ENCODE peak calls at places on chromosomes 16 and 17, in five cellular contexts. One of them, this sample, is unnamed.

GRCh38 chr17:75697651-75698291 is 23.5 kb upstream of the ITGB4 start:
- DNase-seq in GM23248: no peak
- DNase-seq in A673: no peak
- DNase-seq in PC-9: no peak
- DNase-seq in neural progenitor cell: no peak
- DNase-seq in this sample: no peak

GRCh38 chr16:74107795-74108610 is 188.6 kb upstream of the PSMD7 start:
- DNase-seq in GM23248: peak
- DNase-seq in neural progenitor cell: peak
- DNase-seq in A673: peak
- DNase-seq in PC-9: peak
- DNase-seq in this sample: peak

GRCh38 chr16:2233872-2234812 is 2.1 kb upstream of the DNASE1L2 start:
- DNase-seq in neural progenitor cell: no peak
- DNase-seq in PC-9: no peak
- DNase-seq in GM23248: no peak
- DNase-seq in A673: no peak
- DNase-seq in this sample: no peak

GRCh38 chr17:72426948-72427760 is 306.3 kb downstream of the SOX9 start:
- DNase-seq in PC-9: no peak
- DNase-seq in A673: no peak
- DNase-seq in GM23248: no peak
- DNase-seq in neural progenitor cell: no peak
- DNase-seq in this sample: no peak

GRCh38 chr17:51119415-51120356 is 982 bp downstream of the SPAG9 start:
- DNase-seq in PC-9: peak
- DNase-seq in neural progenitor cell: peak
- DNase-seq in GM23248: peak
- DNase-seq in A673: peak
- DNase-seq in this sample: peak

GRCh38 chr16:81096715-81097208 is 567 bp upstream of the GCSH start:
- DNase-seq in GM23248: no peak
- DNase-seq in neural progenitor cell: no peak
- DNase-seq in A673: no peak
- DNase-seq in PC-9: no peak
- DNase-seq in this sample: no peak

GRCh38 chr16:84178146-84178765 is 8.6 kb downstream of the TAF1C start:
- DNase-seq in PC-9: no peak
- DNase-seq in A673: no peak
- DNase-seq in neural progenitor cell: no peak
- DNase-seq in GM23248: no peak
- DNase-seq in this sample: no peak

GRCh38 chr16:24010440-24011089 is 174.8 kb downstream of the PRKCB start:
- DNase-seq in neural progenitor cell: peak
- DNase-seq in GM23248: peak
- DNase-seq in PC-9: peak
- DNase-seq in A673: peak
- DNase-seq in this sample: peak

GRCh38 chr16:17647879-17648649 is 177.3 kb upstream of the XYLT1 start:
- DNase-seq in GM23248: peak
- DNase-seq in neural progenitor cell: no peak
- DNase-seq in PC-9: no peak
- DNase-seq in A673: no peak
- DNase-seq in this sample: peak

GRCh38 chr16:7736138-7736537 is 403.5 kb downstream of the RBFOX1 start:
- DNase-seq in GM23248: no peak
- DNase-seq in A673: no peak
- DNase-seq in PC-9: no peak
- DNase-seq in neural progenitor cell: no peak
- DNase-seq in this sample: no peak

GRCh38 chr16:4081577-4082021 is 34.6 kb downstream of the ADCY9 start:
- DNase-seq in neural progenitor cell: peak
- DNase-seq in A673: no peak
- DNase-seq in PC-9: no peak
- DNase-seq in GM23248: peak
- DNase-seq in this sample: peak

GRCh38 chr17:74601944-74602572 is 10.0 kb upstream of the CD300LD start:
- DNase-seq in A673: peak
- DNase-seq in neural progenitor cell: peak
- DNase-seq in GM23248: peak
- DNase-seq in PC-9: peak
- DNase-seq in this sample: peak

GRCh38 chr17:31561469-31562412 is 170.3 kb downstream of the RAB11FIP4 start:
- DNase-seq in A673: no peak
- DNase-seq in PC-9: peak
- DNase-seq in neural progenitor cell: no peak
- DNase-seq in GM23248: peak
- DNase-seq in this sample: peak

GRCh38 chr17:11245792-11246191 is 4.8 kb downstream of the SHISA6 start:
- DNase-seq in PC-9: no peak
- DNase-seq in A673: peak
- DNase-seq in neural progenitor cell: no peak
- DNase-seq in GM23248: no peak
- DNase-seq in this sample: no peak

GRCh38 chr17:8126306-8127066 is 2.6 kb upstream of the HES7 start:
- DNase-seq in A673: peak
- DNase-seq in GM23248: peak
- DNase-seq in neural progenitor cell: peak
- DNase-seq in PC-9: peak
- DNase-seq in this sample: peak

GRCh38 chr17:7633093-7633492 is 3.2 kb downstream of the SHBG start:
- DNase-seq in neural progenitor cell: no peak
- DNase-seq in A673: peak
- DNase-seq in PC-9: no peak
- DNase-seq in GM23248: no peak
- DNase-seq in this sample: no peak

GRCh38 chr17:60602385-60602742 is 2.4 kb downstream of the PPM1D start:
- DNase-seq in neural progenitor cell: peak
- DNase-seq in PC-9: peak
- DNase-seq in GM23248: peak
- DNase-seq in A673: no peak
- DNase-seq in this sample: no peak

GRCh38 chr17:38403491-38403890 is 24.8 kb upstream of the ARHGAP23 start:
- DNase-seq in PC-9: no peak
- DNase-seq in neural progenitor cell: peak
- DNase-seq in GM23248: peak
- DNase-seq in A673: no peak
- DNase-seq in this sample: peak

GRCh38 chr17:81444610-81445339 is 49.5 kb downstream of the BAHCC1 start:
- DNase-seq in PC-9: no peak
- DNase-seq in A673: no peak
- DNase-seq in neural progenitor cell: no peak
- DNase-seq in GM23248: no peak
- DNase-seq in this sample: no peak

GRCh38 chr16:51146256-51146924 is 4.7 kb downstream of the SALL1 start:
- DNase-seq in neural progenitor cell: peak
- DNase-seq in A673: peak
- DNase-seq in PC-9: no peak
- DNase-seq in GM23248: peak
- DNase-seq in this sample: peak

GRCh38 chr17:55296699-55297098 is 31.9 kb downstream of the HLF start:
- DNase-seq in GM23248: no peak
- DNase-seq in neural progenitor cell: no peak
- DNase-seq in PC-9: no peak
- DNase-seq in A673: no peak
- DNase-seq in this sample: no peak

GRCh38 chr16:69890114-69890890 is 60.8 kb upstream of the CLEC18A start:
- DNase-seq in neural progenitor cell: peak
- DNase-seq in A673: peak
- DNase-seq in GM23248: peak
- DNase-seq in PC-9: no peak
- DNase-seq in this sample: peak

GRCh38 chr17:38599398-38599856 is 6.3 kb downstream of the SRCIN1 start:
- DNase-seq in A673: no peak
- DNase-seq in neural progenitor cell: no peak
- DNase-seq in PC-9: no peak
- DNase-seq in GM23248: no peak
- DNase-seq in this sample: no peak

GRCh38 chr17:76234354-76234679 is 6.0 kb downstream of the RNF157 start:
- DNase-seq in PC-9: no peak
- DNase-seq in GM23248: no peak
- DNase-seq in neural progenitor cell: no peak
- DNase-seq in A673: no peak
- DNase-seq in this sample: no peak

GRCh38 chr17:80872999-80873951 is 118.4 kb upstream of the CHMP6 start:
- DNase-seq in neural progenitor cell: peak
- DNase-seq in A673: no peak
- DNase-seq in GM23248: peak
- DNase-seq in PC-9: peak
- DNase-seq in this sample: peak

GRCh38 chr17:83071966-83072562 is 7.3 kb upstream of the METRNL start:
- DNase-seq in PC-9: no peak
- DNase-seq in neural progenitor cell: no peak
- DNase-seq in A673: no peak
- DNase-seq in GM23248: no peak
- DNase-seq in this sample: no peak

GRCh38 chr16:10629592-10629963 is 49.2 kb upstream of the EMP2 start:
- DNase-seq in GM23248: no peak
- DNase-seq in neural progenitor cell: no peak
- DNase-seq in PC-9: no peak
- DNase-seq in A673: no peak
- DNase-seq in this sample: no peak
- TF ChIP-seq EZH2 in GM23248: no peak
- TF ChIP-seq EZH2 in neural progenitor cell: no peak
- TF ChIP-seq EZH2 in PC-9: no peak
- TF ChIP-seq EZH2 in A673: no peak
- TF ChIP-seq EZH2 in this sample: no peak

DNA sequence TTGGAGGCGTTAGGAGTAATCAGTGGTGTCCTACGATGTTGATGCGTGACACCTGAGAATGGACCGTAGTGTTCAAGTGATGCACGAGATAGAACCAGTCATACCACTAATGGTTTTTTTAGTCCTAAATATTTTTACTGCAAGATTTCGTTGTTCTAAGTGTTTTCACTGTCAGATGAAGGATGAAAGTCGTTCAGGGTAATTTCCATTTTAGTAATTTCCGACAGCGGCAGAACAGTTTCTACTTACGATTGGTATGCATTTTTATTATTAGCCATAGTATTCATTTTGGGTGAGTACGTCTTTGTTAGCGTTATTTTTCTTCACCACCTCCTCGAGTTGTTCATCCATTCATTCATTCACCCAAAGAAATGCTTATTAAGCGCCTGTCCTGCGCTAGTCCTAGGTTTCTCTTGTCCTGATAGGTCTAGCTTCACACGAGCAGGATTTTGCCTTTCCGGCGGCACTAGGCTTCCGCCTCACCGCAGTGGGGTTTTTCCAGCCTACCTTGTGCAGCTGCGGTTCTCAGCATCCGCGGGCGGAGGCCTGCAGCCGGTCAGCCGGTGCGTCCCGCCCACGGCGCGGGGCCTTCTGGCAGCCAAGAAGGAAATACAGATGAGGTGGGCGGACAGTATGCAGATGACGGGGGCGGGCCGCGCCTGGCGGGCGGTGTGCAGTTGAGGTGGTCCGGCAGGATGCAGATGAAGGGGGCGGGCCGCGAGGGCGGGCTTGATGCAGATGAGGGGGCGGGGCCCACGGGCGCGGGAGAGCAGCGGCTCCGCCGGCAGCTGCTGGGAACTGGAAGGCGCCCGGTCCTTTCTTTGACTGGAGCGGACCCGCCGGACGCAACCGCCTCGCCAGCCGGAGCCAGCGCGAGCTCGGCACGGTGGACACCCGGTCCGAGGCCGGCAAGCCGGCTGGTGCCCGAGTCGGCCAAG is 146.4 kb downstream of the SPECC1 start:
- DNase-seq in A673: peak
- DNase-seq in PC-9: peak
- DNase-seq in neural progenitor cell: peak
- DNase-seq in GM23248: peak
- DNase-seq in this sample: peak
- TF ChIP-seq EZH2 in A673: no peak
- TF ChIP-seq EZH2 in PC-9: no peak
- TF ChIP-seq EZH2 in neural progenitor cell: no peak
- TF ChIP-seq EZH2 in GM23248: no peak
- TF ChIP-seq EZH2 in this sample: no peak

GRCh38 chr17:39669897-39670735 is 1.9 kb downstream of the PNMT start:
- DNase-seq in GM23248: no peak
- DNase-seq in neural progenitor cell: no peak
- DNase-seq in PC-9: no peak
- DNase-seq in A673: no peak
- DNase-seq in this sample: no peak

GRCh38 chr17:39666601-39667261 is 1.5 kb upstream of the PNMT start:
- DNase-seq in neural progenitor cell: no peak
- DNase-seq in PC-9: peak
- DNase-seq in A673: no peak
- DNase-seq in GM23248: peak
- DNase-seq in this sample: no peak

GRCh38 chr17:39666231-39666600 is 1.1 kb downstream of the TCAP start:
- DNase-seq in PC-9: no peak
- DNase-seq in GM23248: peak
- DNase-seq in A673: no peak
- DNase-seq in neural progenitor cell: no peak
- DNase-seq in this sample: no peak

GRCh38 chr17:39667262-39668140 is 752 bp upstream of the PNMT start:
- DNase-seq in GM23248: peak
- DNase-seq in neural progenitor cell: peak
- DNase-seq in PC-9: peak
- DNase-seq in A673: no peak
- DNase-seq in this sample: no peak

GRCh38 chr17:39668141-39668924 is at the start of gene PNMT:
- DNase-seq in GM23248: peak
- DNase-seq in PC-9: peak
- DNase-seq in neural progenitor cell: peak
- DNase-seq in A673: peak
- DNase-seq in this sample: peak
- TF ChIP-seq EZH2 in GM23248: peak
- TF ChIP-seq EZH2 in PC-9: no peak
- TF ChIP-seq EZH2 in neural progenitor cell: peak
- TF ChIP-seq EZH2 in A673: no peak
- TF ChIP-seq EZH2 in this sample: peak

GRCh38 chr16:66925322-66925840 is at the start of gene RRAD:
- DNase-seq in A673: no peak
- DNase-seq in PC-9: no peak
- DNase-seq in GM23248: peak
- DNase-seq in neural progenitor cell: peak
- DNase-seq in this sample: peak
- TF ChIP-seq EZH2 in A673: peak
- TF ChIP-seq EZH2 in PC-9: no peak
- TF ChIP-seq EZH2 in GM23248: peak
- TF ChIP-seq EZH2 in neural progenitor cell: peak
- TF ChIP-seq EZH2 in this sample: no peak